ENCODE peak calls at places on chromosomes 7 and 10, in six cellular contexts. W is neural progenitor cell; R is upper lobe of right lung; C is lower lobe of right lung; Y is cardiac muscle cell; Q is CD4-positive, CD25-positive, alpha-beta regulatory T cell. A is an unnamed sample. For H3K9me3, the result is how much of the 10 kb centered on the place peaks cover.

GRCh38 chr10:45238896-45239295 is 76.5 kb downstream of the OR13A1 start:
- DNase-seq in W (no peak), R (no peak), C (no peak), Y (no peak), Q (no peak), A (no peak)

GRCh38 chr7:30963842-30964241 is at the start of gene GHRHR:
- DNase-seq in W (no peak), R (no peak), C (no peak), Y (no peak), Q (no peak), A (no peak)

GRCh38 chr10:51369903-51370302 is 295.6 kb downstream of the PRKG1 start:
- DNase-seq in W (no peak), R (no peak), C (no peak), Y (no peak), Q (no peak), A (no peak)

GRCh38 chr7:155230169-155230593 is 67.5 kb upstream of the INSIG1 start:
- DNase-seq in W (peak), R (no peak), C (no peak), Y (no peak), Q (no peak), A (no peak)

GRCh38 chr10:63120554-63120953 is 12.6 kb upstream of the NRBF2 start:
- DNase-seq in W (no peak), R (no peak), C (no peak), Y (no peak), Q (no peak), A (no peak)

GRCh38 chr7:22932896-22933295 is 81.0 kb downstream of the HYCC1 start:
- DNase-seq in W (no peak), R (no peak), C (no peak), Y (no peak), Q (no peak), A (no peak)

GRCh38 chr7:36103837-36104561 is 49.1 kb upstream of the EEPD1 start:
- DNase-seq in W (no peak), R (no peak), C (no peak), Y (no peak), Q (no peak), A (no peak)

GRCh38 chr10:2627969-2628368 is 439.4 kb upstream of the PFKP start:
- DNase-seq in W (no peak), R (no peak), C (no peak), Y (no peak), Q (no peak), A (no peak)

GRCh38 chr7:22920664-22921063 is 93.3 kb downstream of the HYCC1 start:
- DNase-seq in W (peak), R (no peak), C (no peak), Y (no peak), Q (no peak), A (no peak)

GRCh38 chr7:23474829-23475578 is 4.7 kb upstream of the IGF2BP3 start:
- DNase-seq in W (no peak), R (no peak), C (no peak), Y (no peak), Q (peak), A (no peak)

GRCh38 chr7:100662377-100662776 is 6.1 kb upstream of the ACTL6B start:
- DNase-seq in W (no peak), R (no peak), C (no peak), Y (no peak), Q (no peak), A (peak)

GRCh38 chr7:108503112-108504026 is 22.6 kb downstream of the PNPLA8 start:
- DNase-seq in W (no peak), R (no peak), C (no peak), Y (no peak), Q (no peak), A (no peak)

GRCh38 chr10:121862624-121863023 is 65.2 kb downstream of the ATE1 start:
- DNase-seq in W (no peak), R (no peak), C (no peak), Y (no peak), Q (no peak), A (no peak)

GRCh38 chr7:55527314-55527713 is 45.0 kb downstream of the VOPP1 start:
- DNase-seq in W (no peak), R (no peak), C (no peak), Y (no peak), Q (no peak), A (no peak)

GRCh38 chr7:82017334-82017943 is 247.6 kb upstream of the HGF start:
- DNase-seq in W (peak), R (no peak), C (no peak), Y (peak), Q (no peak), A (no peak)

GRCh38 chr10:133313192-133313591 is 4.5 kb downstream of the ZNF511 start:
- DNase-seq in W (no peak), R (no peak), C (peak), Y (no peak), Q (no peak), A (peak)

GRCh38 chr7:74023037-74023436 is 4.9 kb upstream of the ELN start:
- DNase-seq in W (no peak), R (no peak), C (no peak), Y (no peak), Q (no peak), A (no peak)

GRCh38 chr10:124300735-124301134 is 118.0 kb downstream of the OAT start:
- DNase-seq in W (no peak), R (no peak), C (no peak), Y (no peak), Q (no peak), A (no peak)

GRCh38 chr7:44689427-44689826 is 59.2 kb upstream of the ZMIZ2 start:
- DNase-seq in W (no peak), R (no peak), C (no peak), Y (no peak), Q (no peak), A (no peak)

GRCh38 chr7:79615466-79615865 is 162.0 kb upstream of the MAGI2 start:
- DNase-seq in W (no peak), R (no peak), C (no peak), Y (no peak), Q (no peak), A (no peak)

GRCh38 chr7:84100866-84101265 is 93.7 kb downstream of the SEMA3A start:
- DNase-seq in W (no peak), R (no peak), C (no peak), Y (no peak), Q (no peak), A (no peak)

GRCh38 chr10:132366499-132366898 is 30.5 kb upstream of the PWWP2B start:
- DNase-seq in W (no peak), R (peak), C (peak), Y (no peak), Q (no peak), A (peak)

GRCh38 chr10:91953600-91954140 is 30.1 kb downstream of the BTAF1 start:
- DNase-seq in W (peak), R (no peak), C (no peak), Y (no peak), Q (no peak), A (no peak)

GRCh38 chr7:118492466-118492865 is 268.0 kb downstream of the ANKRD7 start:
- DNase-seq in W (no peak), R (no peak), C (no peak), Y (no peak), Q (no peak), A (no peak)

GRCh38 chr7:91759205-91759863 is 121.2 kb downstream of the MTERF1 start:
- DNase-seq in W (peak), R (peak), C (peak), Y (peak), Q (no peak), A (peak)

GRCh38 chr7:44368885-44369284 is 43.5 kb upstream of the CAMK2B start:
- DNase-seq in W (no peak), R (no peak), C (no peak), Y (no peak), Q (no peak), A (no peak)

GRCh38 chr10:60403168-60403873 is 13.6 kb upstream of the ANK3 start:
- DNase-seq in W (no peak), R (no peak), C (no peak), Y (no peak), Q (no peak), A (no peak)

GRCh38 chr10:77111611-77112550 is 525.7 kb downstream of the KCNMA1 start:
- DNase-seq in W (peak), R (no peak), C (no peak), Y (peak), Q (peak), A (no peak)

GRCh38 chr7:112143567-112143966 is 62.6 kb downstream of the DOCK4 start:
- DNase-seq in W (no peak), R (no peak), C (no peak), Y (no peak), Q (no peak), A (no peak)

GRCh38 chr7:26337232-26337865 is 45.7 kb downstream of the SNX10 start:
- DNase-seq in W (no peak), R (no peak), C (no peak), Y (no peak), Q (no peak), A (no peak)

GRCh38 chr7:116672596-116673503 is 854 bp downstream of the MET start:
- DNase-seq in W (peak), R (no peak), C (no peak), Y (peak), Q (no peak), A (no peak)

GRCh38 chr10:105148456-105148855 is 507.4 kb downstream of the SORCS3 start:
- DNase-seq in W (no peak), R (no peak), C (no peak), Y (no peak), Q (no peak), A (no peak)

GRCh38 chr7:12067156-12067831 is 143.8 kb upstream of the TMEM106B start:
- DNase-seq in W (peak), R (no peak), C (no peak), Y (peak), Q (peak), A (no peak)

GRCh38 chr10:4034907-4035581 is 250.0 kb upstream of the KLF6 start:
- DNase-seq in W (no peak), R (no peak), C (no peak), Y (no peak), Q (no peak), A (no peak)

GRCh38 chr7:107068156-107068555 is 23.7 kb downstream of the PRKAR2B start:
- DNase-seq in W (no peak), R (no peak), C (no peak), Y (no peak), Q (no peak), A (no peak)

GRCh38 chr10:63735305-63735704 is 214.1 kb downstream of the REEP3 start:
- DNase-seq in W (no peak), R (no peak), C (no peak), Y (no peak), Q (no peak), A (no peak)

GRCh38 chr10:76459016-76459415 is 1027.6 kb downstream of the LRMDA start:
- DNase-seq in W (no peak), R (no peak), C (no peak), Y (peak), Q (no peak), A (no peak)

GRCh38 chr7:157013101-157013500 is 2.6 kb upstream of the MNX1 start:
- DNase-seq in W (no peak), R (peak), C (no peak), Y (no peak), Q (no peak), A (no peak)

GRCh38 chr10:60896715-60897114 is 47.3 kb downstream of the RHOBTB1 start:
- DNase-seq in W (no peak), R (no peak), C (no peak), Y (no peak), Q (no peak), A (no peak)

GRCh38 chr10:46544989-46545791 is 11.3 kb downstream of the GPRIN2 start:
- DNase-seq in W (peak), R (peak), C (peak), Y (no peak), Q (no peak), A (no peak)

GRCh38 chr10:12540341-12540781 is 191.0 kb downstream of the CAMK1D start:
- DNase-seq in W (no peak), R (no peak), C (no peak), Y (no peak), Q (no peak), A (no peak)
- H3K27ac ChIP-seq in W (no peak), R (no peak), C (no peak), Y (no peak), Q (no peak), A (no peak)

GRCh38 chr7:13797545-13797944 is 191.9 kb downstream of the ETV1 start:
- DNase-seq in W (no peak), R (no peak), C (no peak), Y (no peak), Q (no peak), A (no peak)

GRCh38 chr7:13790611-13791010 is 198.9 kb downstream of the ETV1 start:
- DNase-seq in W (no peak), R (no peak), C (no peak), Y (no peak), Q (no peak), A (no peak)

GRCh38 chr7:13792208-13792607 is 197.3 kb downstream of the ETV1 start:
- DNase-seq in W (no peak), R (no peak), C (no peak), Y (no peak), Q (no peak), A (no peak)

GRCh38 chr7:13793926-13794325 is 195.5 kb downstream of the ETV1 start:
- DNase-seq in W (no peak), R (no peak), C (no peak), Y (no peak), Q (no peak), A (no peak)

GRCh38 chr7:13794581-13794980 is 194.9 kb downstream of the ETV1 start:
- DNase-seq in W (no peak), R (no peak), C (no peak), Y (no peak), Q (no peak), A (no peak)
- H3K9me3 ChIP-seq in W (under half), R (under half), C (under half), Y (under half), Q (under half), A (under half)

GRCh38 chr10:117533507-117534281 is 8.9 kb upstream of the EMX2 start:
- DNase-seq in W (peak), R (no peak), C (no peak), Y (no peak), Q (no peak), A (no peak)
- H3K4me3 ChIP-seq in W (peak), R (no peak), C (no peak), Y (no peak), Q (no peak), A (no peak)

DNA sequence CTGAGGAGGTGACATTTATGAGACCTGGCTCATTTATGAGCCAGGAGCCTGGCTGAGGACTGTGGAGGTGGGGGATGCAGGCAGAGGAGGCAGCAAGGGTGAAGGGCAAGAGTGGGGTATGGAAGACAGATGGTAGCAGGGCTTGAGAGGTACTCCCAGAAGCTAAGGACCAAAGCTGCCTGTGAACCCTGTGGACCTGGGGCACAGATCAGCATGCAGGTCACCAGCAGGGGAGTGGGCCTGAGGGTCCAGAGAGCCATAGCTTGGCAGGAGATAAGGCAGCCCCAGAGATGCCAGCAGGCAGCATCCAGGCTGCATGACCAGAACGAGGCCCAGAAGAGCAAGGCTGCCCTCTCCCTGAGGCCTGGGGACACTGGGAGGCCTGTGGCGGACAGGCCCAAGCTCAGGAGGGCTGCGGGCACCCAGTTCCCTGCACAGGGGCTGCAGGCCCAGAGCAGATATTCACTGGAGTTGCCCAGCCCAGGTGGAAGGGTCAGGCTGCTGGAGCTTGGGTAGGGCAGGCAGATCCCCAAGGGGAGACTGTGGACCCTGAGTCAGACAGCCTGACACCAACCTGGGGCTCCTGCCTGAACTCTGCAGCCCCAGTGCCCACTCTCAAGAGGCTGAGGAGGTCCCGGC is 3.4 kb downstream of the GPR15LG start:
- DNase-seq in W (no peak), R (no peak), C (no peak), Y (no peak), Q (no peak), A (no peak)
- H3K27ac ChIP-seq in W (no peak), R (no peak), C (no peak), Y (no peak), Q (no peak), A (no peak)

GRCh38 chr7:33744293-33744692 is 161.0 kb upstream of the BMPER start:
- DNase-seq in W (peak), R (no peak), C (no peak), Y (peak), Q (no peak), A (no peak)
- H3K9me3 ChIP-seq in W (under half), R (under half), C (under half), Y (under half), Q (under half), A (under half)

GRCh38 chr7:151277631-151278030 is 29.1 kb upstream of the SMARCD3 start:
- DNase-seq in W (no peak), R (no peak), C (no peak), Y (no peak), Q (no peak), A (no peak)
- H3K4me3 ChIP-seq in W (no peak), R (peak), C (peak), Y (no peak), Q (no peak), A (no peak)